ENCODE peak calls at places on chromosome 7, in eight cellular contexts. Z, D, K, U, L, W, Y and V are unnamed samples.

GRCh38 chr7:151206914-151207313 is 3.4 kb downstream of the H2BK1 start:
- DNase-seq in Z (no peak), D (no peak), K (no peak), U (no peak), L (no peak), W (peak), Y (no peak), V (no peak)

GRCh38 chr7:25260862-25261454 is 32.7 kb upstream of the NPVF start:
- DNase-seq in Z (no peak), D (peak), K (no peak), U (no peak), L (peak), W (no peak), Y (peak), V (peak)

GRCh38 chr7:14233026-14233897 is 243.8 kb upstream of the ETV1 start:
- DNase-seq in Z (no peak), D (no peak), K (no peak), U (no peak), L (peak), W (no peak), Y (no peak), V (no peak)

GRCh38 chr7:121083138-121083789 is 94.8 kb downstream of the CPED1 start:
- DNase-seq in Z (no peak), D (peak), K (no peak), U (no peak), L (peak), W (no peak), Y (no peak), V (no peak)

GRCh38 chr7:102251531-102252372 is 34.9 kb upstream of the SH2B2 start:
- DNase-seq in Z (no peak), D (no peak), K (no peak), U (no peak), L (no peak), W (no peak), Y (no peak), V (no peak)

GRCh38 chr7:45000096-45001032 is at the start of gene CCM2:
- DNase-seq in Z (peak), D (peak), K (peak), U (no peak), L (peak), W (no peak), Y (peak), V (no peak)

GRCh38 chr7:159227433-159227832 is 82.8 kb upstream of the VIPR2 start:
- DNase-seq in Z (peak), D (no peak), K (no peak), U (no peak), L (no peak), W (no peak), Y (no peak), V (no peak)

GRCh38 chr7:98465022-98465421 is 64.1 kb upstream of the BAIAP2L1 start:
- DNase-seq in Z (no peak), D (no peak), K (no peak), U (no peak), L (no peak), W (no peak), Y (no peak), V (no peak)

GRCh38 chr7:38731195-38731594 is 100.0 kb upstream of the AMPH start:
- DNase-seq in Z (no peak), D (peak), K (no peak), U (no peak), L (peak), W (no peak), Y (no peak), V (peak)

GRCh38 chr7:32163141-32163806 is 93.1 kb upstream of the PDE1C start:
- DNase-seq in Z (peak), D (peak), K (no peak), U (no peak), L (peak), W (no peak), Y (peak), V (peak)

GRCh38 chr7:17770710-17771375 is 169.5 kb downstream of the SNX13 start:
- DNase-seq in Z (no peak), D (no peak), K (no peak), U (no peak), L (no peak), W (no peak), Y (no peak), V (no peak)

GRCh38 chr7:46243406-46243805 is 322.3 kb upstream of the IGFBP3 start:
- DNase-seq in Z (no peak), D (no peak), K (no peak), U (no peak), L (no peak), W (no peak), Y (no peak), V (no peak)

GRCh38 chr7:41339913-41340676 is 362.8 kb downstream of the INHBA start:
- DNase-seq in Z (no peak), D (no peak), K (no peak), U (no peak), L (peak), W (no peak), Y (no peak), V (no peak)

GRCh38 chr7:33054261-33054964 is 8.2 kb downstream of the NT5C3A start:
- DNase-seq in Z (no peak), D (peak), K (no peak), U (no peak), L (peak), W (no peak), Y (no peak), V (no peak)

GRCh38 chr7:156772725-156773124 is 120.3 kb downstream of the LMBR1 start:
- DNase-seq in Z (no peak), D (no peak), K (no peak), U (no peak), L (no peak), W (no peak), Y (no peak), V (no peak)

GRCh38 chr7:111025013-111025412 is 65.9 kb upstream of the LRRN3 start:
- DNase-seq in Z (no peak), D (no peak), K (peak), U (no peak), L (no peak), W (no peak), Y (no peak), V (no peak)

GRCh38 chr7:64541438-64542359 is 21.2 kb downstream of the ZNF680 start:
- DNase-seq in Z (no peak), D (peak), K (no peak), U (no peak), L (peak), W (no peak), Y (no peak), V (peak)

GRCh38 chr7:133540096-133540860 is 287.4 kb downstream of the EXOC4 start:
- DNase-seq in Z (no peak), D (no peak), K (no peak), U (no peak), L (no peak), W (no peak), Y (no peak), V (no peak)

GRCh38 chr7:214410-215212 is 22.2 kb downstream of the FAM20C start:
- DNase-seq in Z (peak), D (peak), K (no peak), U (no peak), L (peak), W (no peak), Y (no peak), V (no peak)

GRCh38 chr7:134315679-134316538 is 821 bp downstream of the SLC35B4 start:
- DNase-seq in Z (peak), D (peak), K (no peak), U (no peak), L (peak), W (no peak), Y (peak), V (no peak)

GRCh38 chr7:105306160-105306784 is 82.4 kb downstream of the SRPK2 start:
- DNase-seq in Z (no peak), D (no peak), K (no peak), U (no peak), L (peak), W (no peak), Y (no peak), V (no peak)

GRCh38 chr7:29569648-29570047 is 6.0 kb downstream of the PRR15 start:
- DNase-seq in Z (no peak), D (no peak), K (no peak), U (no peak), L (peak), W (no peak), Y (no peak), V (no peak)

GRCh38 chr7:43878867-43879266 is 9.6 kb upstream of the MRPS24 start:
- DNase-seq in Z (no peak), D (peak), K (no peak), U (no peak), L (peak), W (no peak), Y (peak), V (no peak)

GRCh38 chr7:42155836-42156540 is 81.0 kb downstream of the GLI3 start:
- DNase-seq in Z (no peak), D (peak), K (no peak), U (no peak), L (no peak), W (no peak), Y (no peak), V (no peak)

GRCh38 chr7:13447637-13448036 is 541.8 kb downstream of the ETV1 start:
- DNase-seq in Z (no peak), D (no peak), K (no peak), U (no peak), L (no peak), W (no peak), Y (no peak), V (no peak)

GRCh38 chr7:102097601-102098161 is 189.0 kb upstream of the SH2B2 start:
- DNase-seq in Z (no peak), D (peak), K (no peak), U (no peak), L (no peak), W (no peak), Y (no peak), V (no peak)

GRCh38 chr7:38492010-38492409 is 139.2 kb downstream of the AMPH start:
- DNase-seq in Z (no peak), D (no peak), K (no peak), U (no peak), L (no peak), W (no peak), Y (no peak), V (no peak)

GRCh38 chr7:42758124-42758523 is 153.7 kb downstream of the C7orf25 start:
- DNase-seq in Z (no peak), D (no peak), K (no peak), U (no peak), L (no peak), W (no peak), Y (no peak), V (no peak)

GRCh38 chr7:117673839-117674238 is 194.0 kb downstream of the CFTR start:
- DNase-seq in Z (peak), D (peak), K (no peak), U (no peak), L (peak), W (no peak), Y (peak), V (no peak)

GRCh38 chr7:116509982-116510579 is 10.5 kb downstream of the CAV2 start:
- DNase-seq in Z (no peak), D (peak), K (no peak), U (no peak), L (no peak), W (no peak), Y (no peak), V (no peak)

GRCh38 chr7:20191044-20191867 is 25.9 kb downstream of the MACC1 start:
- DNase-seq in Z (no peak), D (no peak), K (no peak), U (no peak), L (no peak), W (no peak), Y (no peak), V (no peak)

GRCh38 chr7:12884856-12885440 is 197.5 kb downstream of the ARL4A start:
- DNase-seq in Z (no peak), D (peak), K (no peak), U (no peak), L (peak), W (no peak), Y (no peak), V (no peak)

GRCh38 chr7:135282621-135283295 is 49.1 kb downstream of the STRA8 start:
- DNase-seq in Z (no peak), D (no peak), K (no peak), U (no peak), L (peak), W (peak), Y (no peak), V (no peak)

GRCh38 chr7:43179393-43179792 is 66.9 kb downstream of the HECW1 start:
- DNase-seq in Z (no peak), D (no peak), K (no peak), U (no peak), L (no peak), W (no peak), Y (no peak), V (no peak)

GRCh38 chr7:54259185-54259584 is 283.0 kb upstream of the VSTM2A start:
- DNase-seq in Z (no peak), D (no peak), K (no peak), U (no peak), L (no peak), W (no peak), Y (no peak), V (no peak)

GRCh38 chr7:25407053-25407452 is 178.8 kb upstream of the NPVF start:
- DNase-seq in Z (no peak), D (no peak), K (no peak), U (no peak), L (no peak), W (no peak), Y (no peak), V (no peak)

GRCh38 chr7:33530664-33531063 is 374.7 kb upstream of the BMPER start:
- DNase-seq in Z (no peak), D (no peak), K (no peak), U (no peak), L (no peak), W (no peak), Y (no peak), V (no peak)